ENCODE peak calls at places on chromosomes 1 and 21, in seven cellular contexts. One of them, this sample, is unnamed.

GRCh38 chr21:15183712-15184353 is 119.0 kb upstream of the NRIP1 start:
- DNase-seq in uterus: no peak
- DNase-seq in RWPE1: peak
- DNase-seq in heart left ventricle: no peak
- DNase-seq in GM23338: no peak
- DNase-seq in OCI-LY7: no peak
- DNase-seq in RWPE2: no peak
- DNase-seq in this sample: peak

GRCh38 chr1:90488451-90488850 is 228.7 kb downstream of the BARHL2 start:
- DNase-seq in heart left ventricle: no peak
- DNase-seq in RWPE2: no peak
- DNase-seq in uterus: no peak
- DNase-seq in RWPE1: no peak
- DNase-seq in GM23338: no peak
- DNase-seq in OCI-LY7: no peak
- DNase-seq in this sample: no peak

GRCh38 chr1:94855307-94855700 is 35.1 kb downstream of the SLC44A3 start:
- DNase-seq in RWPE1: no peak
- DNase-seq in uterus: no peak
- DNase-seq in OCI-LY7: no peak
- DNase-seq in GM23338: peak
- DNase-seq in RWPE2: no peak
- DNase-seq in heart left ventricle: no peak
- DNase-seq in this sample: peak

GRCh38 chr1:110005971-110006370 is 21.4 kb downstream of the AHCYL1 start:
- DNase-seq in RWPE1: no peak
- DNase-seq in uterus: no peak
- DNase-seq in RWPE2: no peak
- DNase-seq in heart left ventricle: no peak
- DNase-seq in GM23338: no peak
- DNase-seq in OCI-LY7: no peak
- DNase-seq in this sample: no peak

GRCh38 chr1:222525956-222526355 is 21.9 kb downstream of the HHIPL2 start:
- DNase-seq in OCI-LY7: no peak
- DNase-seq in RWPE2: no peak
- DNase-seq in RWPE1: no peak
- DNase-seq in heart left ventricle: no peak
- DNase-seq in uterus: no peak
- DNase-seq in GM23338: no peak
- DNase-seq in this sample: no peak

GRCh38 chr1:24309762-24310485 is 9.2 kb upstream of the GRHL3 start:
- DNase-seq in heart left ventricle: no peak
- DNase-seq in RWPE2: no peak
- DNase-seq in uterus: no peak
- DNase-seq in OCI-LY7: no peak
- DNase-seq in GM23338: no peak
- DNase-seq in RWPE1: peak
- DNase-seq in this sample: peak

GRCh38 chr1:192445849-192446489 is 129.2 kb downstream of the RGS21 start:
- DNase-seq in uterus: peak
- DNase-seq in RWPE2: no peak
- DNase-seq in heart left ventricle: peak
- DNase-seq in OCI-LY7: peak
- DNase-seq in GM23338: peak
- DNase-seq in RWPE1: peak
- DNase-seq in this sample: no peak

GRCh38 chr21:39182484-39183271 is 573 bp downstream of the PSMG1 start:
- DNase-seq in uterus: no peak
- DNase-seq in RWPE1: peak
- DNase-seq in heart left ventricle: no peak
- DNase-seq in GM23338: no peak
- DNase-seq in RWPE2: no peak
- DNase-seq in OCI-LY7: no peak
- DNase-seq in this sample: no peak

GRCh38 chr1:11978290-11978689 is 2.0 kb upstream of the MFN2 start:
- DNase-seq in GM23338: no peak
- DNase-seq in uterus: no peak
- DNase-seq in RWPE1: no peak
- DNase-seq in OCI-LY7: no peak
- DNase-seq in heart left ventricle: no peak
- DNase-seq in RWPE2: no peak
- DNase-seq in this sample: no peak

GRCh38 chr1:228900099-228900965 is 165.1 kb downstream of the RHOU start:
- DNase-seq in uterus: peak
- DNase-seq in RWPE2: no peak
- DNase-seq in RWPE1: no peak
- DNase-seq in heart left ventricle: peak
- DNase-seq in OCI-LY7: no peak
- DNase-seq in GM23338: no peak
- DNase-seq in this sample: no peak

GRCh38 chr1:154219511-154219910 is 1.2 kb upstream of the UBAP2L start:
- DNase-seq in RWPE2: no peak
- DNase-seq in heart left ventricle: no peak
- DNase-seq in RWPE1: no peak
- DNase-seq in OCI-LY7: peak
- DNase-seq in GM23338: peak
- DNase-seq in uterus: no peak
- DNase-seq in this sample: no peak

GRCh38 chr21:38721055-38721454 is 84.7 kb upstream of the ETS2 start:
- DNase-seq in RWPE1: no peak
- DNase-seq in heart left ventricle: no peak
- DNase-seq in OCI-LY7: no peak
- DNase-seq in RWPE2: no peak
- DNase-seq in GM23338: peak
- DNase-seq in uterus: no peak
- DNase-seq in this sample: no peak

GRCh38 chr1:74847720-74848119 is 114.8 kb downstream of the TYW3 start:
- DNase-seq in uterus: no peak
- DNase-seq in RWPE2: no peak
- DNase-seq in GM23338: no peak
- DNase-seq in heart left ventricle: no peak
- DNase-seq in RWPE1: no peak
- DNase-seq in OCI-LY7: no peak
- DNase-seq in this sample: no peak

GRCh38 chr1:72892461-72892860 is 610.1 kb upstream of the NEGR1 start:
- DNase-seq in RWPE1: peak
- DNase-seq in RWPE2: no peak
- DNase-seq in OCI-LY7: no peak
- DNase-seq in uterus: no peak
- DNase-seq in GM23338: no peak
- DNase-seq in heart left ventricle: no peak
- DNase-seq in this sample: no peak
- H3K27ac ChIP-seq in RWPE1: no peak
- H3K27ac ChIP-seq in RWPE2: peak
- H3K27ac ChIP-seq in OCI-LY7: no peak
- H3K27ac ChIP-seq in uterus: no peak
- H3K27ac ChIP-seq in GM23338: no peak
- H3K27ac ChIP-seq in heart left ventricle: no peak
- H3K27ac ChIP-seq in this sample: peak

GRCh38 chr1:93584238-93585003 is 97.2 kb downstream of the BCAR3 start:
- DNase-seq in RWPE2: no peak
- DNase-seq in uterus: no peak
- DNase-seq in RWPE1: no peak
- DNase-seq in OCI-LY7: no peak
- DNase-seq in GM23338: no peak
- DNase-seq in heart left ventricle: no peak
- DNase-seq in this sample: no peak
- TF ChIP-seq CTCF in RWPE2: no peak
- TF ChIP-seq CTCF in uterus: no peak
- TF ChIP-seq CTCF in RWPE1: no peak
- TF ChIP-seq CTCF in OCI-LY7: no peak
- TF ChIP-seq CTCF in GM23338: no peak
- TF ChIP-seq CTCF in heart left ventricle: peak
- TF ChIP-seq CTCF in this sample: no peak

GRCh38 chr1:63366915-63367217 is 561 bp upstream of the ALG6 start:
- DNase-seq in heart left ventricle: no peak
- DNase-seq in RWPE2: no peak
- DNase-seq in OCI-LY7: no peak
- DNase-seq in uterus: no peak
- DNase-seq in GM23338: no peak
- DNase-seq in RWPE1: no peak
- DNase-seq in this sample: no peak
- H3K27ac ChIP-seq in heart left ventricle: peak
- H3K27ac ChIP-seq in RWPE2: no peak
- H3K27ac ChIP-seq in OCI-LY7: no peak
- H3K27ac ChIP-seq in uterus: peak
- H3K27ac ChIP-seq in GM23338: peak
- H3K27ac ChIP-seq in RWPE1: peak
- H3K27ac ChIP-seq in this sample: peak

DNA sequence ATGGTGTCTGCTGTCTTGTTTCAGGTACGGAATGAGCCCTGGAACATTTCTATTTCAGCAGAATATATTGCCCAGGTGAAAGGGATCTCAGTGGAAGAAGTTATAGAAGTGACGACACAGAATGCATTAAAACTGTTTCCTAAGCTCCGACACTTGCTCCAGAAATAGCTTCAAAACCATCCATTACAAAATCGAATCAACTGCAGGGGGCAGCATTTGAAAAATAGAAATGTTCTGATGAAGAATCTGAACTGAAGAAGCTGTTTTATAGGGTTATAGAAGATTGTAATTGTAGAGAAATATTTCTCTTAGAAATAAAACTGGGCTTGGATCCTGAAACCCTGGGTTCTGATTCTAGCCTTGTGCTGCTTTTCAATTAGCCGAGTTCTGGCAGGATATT is 23.3 kb downstream of the TATDN3 start:
- DNase-seq in OCI-LY7: peak
- DNase-seq in heart left ventricle: no peak
- DNase-seq in uterus: no peak
- DNase-seq in GM23338: peak
- DNase-seq in RWPE2: no peak
- DNase-seq in RWPE1: no peak
- DNase-seq in this sample: no peak
- TF ChIP-seq CTCF in OCI-LY7: peak
- TF ChIP-seq CTCF in heart left ventricle: peak
- TF ChIP-seq CTCF in uterus: peak
- TF ChIP-seq CTCF in GM23338: peak
- TF ChIP-seq CTCF in RWPE2: no peak
- TF ChIP-seq CTCF in RWPE1: no peak
- TF ChIP-seq CTCF in this sample: peak

GRCh38 chr1:20480261-20481157 is 5.5 kb downstream of the CAMK2N1 start:
- DNase-seq in RWPE2: no peak
- DNase-seq in GM23338: no peak
- DNase-seq in heart left ventricle: no peak
- DNase-seq in OCI-LY7: no peak
- DNase-seq in RWPE1: no peak
- DNase-seq in uterus: no peak
- DNase-seq in this sample: no peak
- H3K27ac ChIP-seq in RWPE2: peak
- H3K27ac ChIP-seq in GM23338: no peak
- H3K27ac ChIP-seq in heart left ventricle: no peak
- H3K27ac ChIP-seq in OCI-LY7: no peak
- H3K27ac ChIP-seq in RWPE1: no peak
- H3K27ac ChIP-seq in uterus: no peak
- H3K27ac ChIP-seq in this sample: no peak

GRCh38 chr1:242828199-242828598 is 303.7 kb upstream of the PLD5 start:
- DNase-seq in uterus: no peak
- DNase-seq in OCI-LY7: no peak
- DNase-seq in GM23338: peak
- DNase-seq in heart left ventricle: no peak
- DNase-seq in RWPE2: no peak
- DNase-seq in RWPE1: no peak
- DNase-seq in this sample: no peak
- TF ChIP-seq CTCF in uterus: no peak
- TF ChIP-seq CTCF in OCI-LY7: peak
- TF ChIP-seq CTCF in GM23338: peak
- TF ChIP-seq CTCF in heart left ventricle: no peak
- TF ChIP-seq CTCF in RWPE2: no peak
- TF ChIP-seq CTCF in RWPE1: no peak
- TF ChIP-seq CTCF in this sample: no peak

This sample was measured in keratinocyte.